ENCODE peak calls at places on chromosomes 7 and 10, in five cellular contexts. W is esophagus squamous epithelium, F is uterus, P is ovary, M is stomach. E is an unnamed sample.

GRCh38 chr10:35384265-35384868 is 48.1 kb downstream of the CCNY start:
- DNase-seq in W (no peak), F (no peak), P (no peak), M (no peak), E (no peak)

GRCh38 chr7:111953611-111954010 is 252.6 kb downstream of the DOCK4 start:
- DNase-seq in W (no peak), F (no peak), P (no peak), M (no peak), E (no peak)

GRCh38 chr7:138186951-138187351 is 110.7 kb downstream of the AKR1D1 start:
- DNase-seq in W (no peak), F (no peak), P (no peak), M (no peak), E (no peak)

GRCh38 chr10:49324711-49325110 is 25.7 kb downstream of the C10orf71 start:
- DNase-seq in W (no peak), F (no peak), P (no peak), M (peak; percentile 19), E (peak; percentile 30)

GRCh38 chr7:7565018-7565680 is 1.5 kb upstream of the MIOS start:
- DNase-seq in W (no peak), F (no peak), P (no peak), M (no peak), E (no peak)

GRCh38 chr10:30188567-30189253 is 129.3 kb upstream of the JCAD start:
- DNase-seq in W (no peak), F (no peak), P (no peak), M (no peak), E (peak; percentile 13)

GRCh38 chr10:91163269-91163708 is 57.2 kb upstream of the PCGF5 start:
- DNase-seq in W (peak; percentile 7), F (peak; percentile 45), P (peak; percentile 61), M (peak; percentile 61), E (peak; percentile 73)

GRCh38 chr10:90775351-90776028 is 82.3 kb downstream of the HTR7 start:
- DNase-seq in W (no peak), F (no peak), P (no peak), M (no peak), E (no peak)

GRCh38 chr7:126462405-126462804 is 790.3 kb downstream of the GRM8 start:
- DNase-seq in W (no peak), F (no peak), P (no peak), M (no peak), E (no peak)

GRCh38 chr7:77791336-77791735 is 6.9 kb downstream of the TMEM60 start:
- DNase-seq in W (no peak), F (no peak), P (no peak), M (no peak), E (no peak)

GRCh38 chr7:27110163-27110976 is 7.9 kb upstream of the HOXA2 start:
- DNase-seq in W (no peak), F (peak; percentile 44), P (no peak), M (no peak), E (no peak)

GRCh38 chr10:80540644-80541143 is 3.0 kb downstream of the SH2D4B start:
- DNase-seq in W (no peak), F (no peak), P (no peak), M (no peak), E (no peak)

GRCh38 chr7:105502173-105502572 is 19.9 kb downstream of the PUS7 start:
- DNase-seq in W (no peak), F (no peak), P (no peak), M (no peak), E (no peak)

GRCh38 chr10:125060851-125061556 is 99.4 kb downstream of the CTBP2 start:
- DNase-seq in W (no peak), F (peak; percentile 88), P (peak; percentile 82), M (peak; percentile 88), E (peak; percentile 94)

GRCh38 chr10:64394744-64395143 is 873.5 kb downstream of the REEP3 start:
- DNase-seq in W (no peak), F (no peak), P (no peak), M (no peak), E (no peak)

GRCh38 chr10:58967551-58968418 is 208.7 kb upstream of the PHYHIPL start:
- DNase-seq in W (no peak), F (no peak), P (no peak), M (peak; percentile 31), E (no peak)

GRCh38 chr10:19931886-19932285 is 115.7 kb downstream of the PLXDC2 start:
- DNase-seq in W (no peak), F (no peak), P (no peak), M (no peak), E (no peak)

GRCh38 chr10:133349577-133350011 is 2.4 kb downstream of the PRAP1 start:
- DNase-seq in W (no peak), F (no peak), P (no peak), M (no peak), E (no peak)

GRCh38 chr7:143960813-143961610 is 6.4 kb downstream of the OR2F1 start:
- DNase-seq in W (no peak), F (no peak), P (no peak), M (no peak), E (no peak)

DNA sequence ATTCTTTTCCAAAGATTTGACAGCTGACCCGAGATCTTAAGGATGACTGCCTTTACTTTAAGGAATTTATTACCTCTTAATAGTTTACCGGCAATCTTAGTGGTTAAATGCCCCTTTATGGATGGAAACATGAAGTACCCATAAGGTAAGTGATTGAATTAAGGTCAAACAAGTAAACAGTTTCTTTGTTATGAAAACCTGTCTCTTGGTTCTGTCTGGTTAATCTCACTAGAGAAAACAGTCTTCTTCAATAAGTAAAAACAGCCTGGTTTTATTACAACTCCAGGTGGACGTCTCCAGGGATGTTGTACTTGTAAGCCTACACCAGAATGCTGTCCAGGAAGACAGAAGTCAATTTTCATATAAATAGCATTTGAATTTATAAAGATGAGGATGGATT is 161.8 kb upstream of the MTPN start:
- DNase-seq in W (no peak), F (no peak), P (no peak), M (no peak), E (no peak)
- H3K4me3 ChIP-seq in W (no peak overlapping the region), F (no peak overlapping the region), P (no peak overlapping the region), M (no peak overlapping the region), E (no peak overlapping the region)

DNA sequence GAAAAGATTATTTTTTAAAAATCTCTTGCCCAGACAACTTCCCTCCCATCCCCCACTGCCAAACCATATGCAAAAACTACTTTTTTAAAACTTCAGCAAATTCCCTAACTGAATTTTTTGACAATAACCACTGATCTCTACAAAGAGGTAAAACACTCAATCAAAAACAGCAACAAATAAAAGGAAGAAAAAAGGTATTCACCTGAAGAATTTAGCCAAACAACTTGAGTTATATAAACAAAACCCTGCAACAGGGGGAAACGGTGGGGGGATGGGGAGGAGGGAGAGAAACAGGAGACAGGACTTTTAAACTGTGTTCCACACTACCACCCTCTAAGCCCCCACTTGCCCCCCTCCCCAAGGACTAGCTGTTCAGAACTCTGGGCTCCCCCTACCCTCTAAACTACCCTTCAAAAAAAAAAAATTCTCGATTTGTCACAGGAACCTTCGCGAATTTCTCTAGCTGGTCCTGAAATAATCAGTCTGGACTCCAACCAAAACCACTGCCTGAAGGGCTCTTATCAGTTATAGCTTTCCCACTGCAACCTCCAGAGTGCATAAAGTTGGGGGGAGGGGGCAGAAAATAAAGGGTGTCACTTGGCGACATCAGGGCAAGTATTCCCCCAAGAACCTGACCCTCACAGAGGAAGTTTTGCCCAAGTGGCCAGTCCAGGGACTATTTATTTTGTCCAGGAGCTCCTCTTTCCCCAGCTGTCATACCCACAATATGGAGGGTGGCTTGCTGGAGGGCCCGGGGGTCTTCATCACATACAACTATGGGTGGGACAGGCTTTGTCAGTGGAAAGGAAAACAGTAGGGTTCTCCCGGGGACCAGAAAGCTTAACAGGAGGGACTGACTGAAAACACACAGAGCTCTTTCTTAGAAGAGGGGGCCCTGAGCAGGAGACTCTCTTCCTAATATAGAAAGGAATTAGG is 1.4 kb downstream of the UBE2H start:
- DNase-seq in W (no peak), F (peak; percentile 41), P (peak; percentile 32), M (no peak), E (peak; percentile 45)
- TF ChIP-seq POLR2A in W (no peak), F (no peak), P (no peak), M (no peak), E (peak; percentile 35)

DNA sequence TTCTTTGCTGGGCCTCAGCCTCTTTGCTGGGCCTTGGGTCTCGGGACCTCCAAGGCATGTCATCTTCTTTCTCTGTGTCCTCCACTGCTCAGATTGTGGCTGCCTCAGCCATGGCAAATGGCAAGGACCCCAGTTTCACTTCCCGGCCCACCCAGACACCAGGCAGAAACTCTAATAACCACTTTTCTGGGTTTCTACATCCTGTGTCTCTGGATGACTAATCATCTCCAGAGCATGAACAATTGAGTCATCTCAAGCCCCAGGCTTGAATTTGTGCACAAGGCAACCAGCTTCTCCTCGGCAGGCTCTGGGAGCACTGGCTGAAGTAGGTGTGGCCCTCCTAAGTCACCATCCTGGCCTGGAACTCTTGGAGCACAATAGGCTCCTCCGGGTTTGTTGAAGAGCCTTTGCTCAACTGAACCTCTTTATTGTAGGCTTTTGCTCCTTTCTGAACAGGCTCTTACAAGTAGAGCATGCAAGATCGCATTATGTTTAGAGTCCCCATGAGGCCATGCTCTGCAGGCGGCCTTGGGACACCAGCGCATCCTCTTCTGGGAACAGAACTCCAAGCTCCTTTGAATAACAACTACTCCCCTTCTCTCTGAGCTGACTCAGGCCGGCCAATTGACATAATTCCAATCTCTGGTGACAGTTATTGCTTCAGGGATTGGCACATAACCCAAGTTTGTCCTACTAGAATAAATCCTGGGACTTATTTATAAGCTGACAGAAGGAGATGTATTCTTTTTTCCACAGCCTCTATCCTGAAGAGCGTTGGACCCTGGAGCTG is 218.1 kb downstream of the WDR11 start:
- DNase-seq in W (no peak), F (no peak), P (no peak), M (no peak), E (no peak)
- H3K27ac ChIP-seq in W (peak overlapping the region; percentile 32), F (no peak overlapping the region), P (no peak overlapping the region), M (no peak overlapping the region), E (no peak overlapping the region)

DNA sequence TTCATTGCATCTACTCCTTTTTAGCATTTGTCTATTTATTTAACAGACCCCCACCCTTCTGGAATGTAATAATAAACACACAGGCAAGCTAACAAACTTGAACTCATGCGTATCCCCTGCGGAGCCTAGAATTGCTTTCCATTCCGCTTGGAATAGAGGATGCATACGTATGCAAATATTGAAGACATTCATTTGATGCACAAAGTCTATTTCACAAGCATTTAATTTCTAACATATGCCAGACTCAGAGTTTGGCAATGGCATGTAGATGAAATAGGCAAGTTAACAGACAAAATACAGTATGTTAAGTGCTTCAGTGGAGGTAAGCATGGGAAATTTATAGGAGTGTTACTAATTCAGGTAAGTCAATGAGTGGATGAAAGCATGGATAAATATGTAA is 88.5 kb downstream of the PTPRZ1 start:
- DNase-seq in W (no peak), F (no peak), P (no peak), M (no peak), E (no peak)
- H3K4me3 ChIP-seq in W (no peak overlapping the region), F (no peak overlapping the region), P (no peak overlapping the region), M (no peak overlapping the region), E (no peak overlapping the region)

DNA sequence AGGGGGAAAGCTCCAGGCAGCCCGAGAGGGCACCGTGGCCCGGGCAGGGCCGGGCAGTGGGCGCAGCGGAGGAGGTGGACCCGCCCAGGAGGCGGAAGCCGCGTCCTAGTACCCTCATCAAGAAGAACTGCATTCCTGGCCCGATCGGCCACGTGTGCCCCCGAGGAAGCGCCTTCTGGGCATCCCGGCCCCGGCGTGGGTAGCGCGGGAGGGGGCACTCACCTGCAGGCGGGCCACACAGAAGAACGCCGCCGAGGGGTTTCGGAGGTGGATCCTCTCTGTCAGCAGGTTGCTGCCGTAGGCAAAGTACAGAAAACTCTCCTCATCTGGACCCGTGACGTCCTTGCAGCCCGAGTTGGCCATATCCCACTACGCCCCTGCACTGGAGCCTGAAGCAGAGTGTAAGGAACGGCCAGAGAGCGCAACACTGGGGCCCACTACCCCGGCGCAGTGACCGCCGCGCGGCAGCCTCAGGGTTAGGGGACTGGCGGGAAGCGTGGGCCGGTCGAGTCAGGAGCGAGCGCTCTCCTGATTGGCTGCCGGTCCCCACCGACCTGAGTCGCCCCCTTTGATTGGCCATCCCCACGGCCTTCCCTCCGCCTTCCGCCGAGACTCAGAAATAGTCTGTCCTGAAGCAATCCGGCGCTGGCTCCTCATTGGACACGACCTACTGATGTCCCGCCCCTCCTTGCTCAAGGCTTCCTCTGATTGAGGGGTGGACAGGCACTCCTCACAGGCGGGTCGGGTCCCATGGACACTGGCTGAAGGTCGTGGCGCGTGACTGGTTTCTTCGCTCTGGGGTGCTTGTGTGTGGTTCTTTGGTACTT is at the start of gene GGCT:
- DNase-seq in W (peak; percentile 91), F (peak; percentile 99), P (peak; percentile 98), M (peak; percentile 99), E (peak; percentile 100)
- TF ChIP-seq POLR2A in W (peak; percentile 54), F (peak; percentile 68), P (peak; percentile 55), M (no peak), E (peak; percentile 38)

E was measured in adrenal gland.